ENCODE peak calls at places on chromosome 18, in eight cellular contexts. H is neural progenitor cell, F is brain microvascular endothelial cell, E is body of pancreas, V is HL-60, I is kidney, G is GM12878, A is colonic mucosa. B is an unnamed sample.

GRCh38 chr18:27713727-27714080 is 463.2 kb downstream of the CDH2 start:
- DNase-seq in G (no peak), V (no peak), A (no peak), E (no peak), F (peak), H (peak), I (no peak), B (peak)

GRCh38 chr18:11034816-11035215 is 114.6 kb downstream of the PIEZO2 start:
- DNase-seq in I (no peak), F (no peak), V (no peak), A (no peak), G (no peak), E (no peak), H (no peak), B (peak)

GRCh38 chr18:42268186-42268725 is 313.2 kb downstream of the PIK3C3 start:
- DNase-seq in F (no peak), G (no peak), I (no peak), A (no peak), E (no peak), V (no peak), H (no peak), B (no peak)

GRCh38 chr18:28584726-28585125 is 407.8 kb upstream of the CDH2 start:
- DNase-seq in I (no peak), V (no peak), A (no peak), F (peak), H (peak), E (no peak), G (no peak), B (no peak)

GRCh38 chr18:7902399-7902839 is 335.3 kb downstream of the PTPRM start:
- DNase-seq in F (peak), A (peak), E (peak), I (no peak), V (no peak), G (no peak), H (no peak), B (peak)

GRCh38 chr18:2853173-2853925 is 6.5 kb downstream of the EMILIN2 start:
- DNase-seq in G (no peak), E (no peak), F (no peak), A (no peak), H (no peak), I (no peak), V (no peak), B (no peak)

GRCh38 chr18:23949863-23950262 is 64.7 kb upstream of the TTC39C start:
- DNase-seq in V (no peak), I (no peak), F (no peak), A (no peak), H (no peak), E (no peak), G (no peak), B (no peak)

GRCh38 chr18:48940854-48941531 is 9.8 kb downstream of the SMAD7 start:
- DNase-seq in F (no peak), I (no peak), A (no peak), E (no peak), H (no peak), G (peak), V (peak), B (peak)

GRCh38 chr18:67432806-67433205 is 83.7 kb downstream of the DSEL start:
- DNase-seq in I (no peak), G (no peak), E (no peak), A (no peak), F (peak), H (no peak), V (no peak), B (peak)

GRCh38 chr18:38009335-38009734 is 443.7 kb upstream of the CELF4 start:
- DNase-seq in F (no peak), A (no peak), V (no peak), E (no peak), I (no peak), G (no peak), H (no peak), B (no peak)

GRCh38 chr18:54702687-54703086 is 111.6 kb downstream of the DYNAP start:
- DNase-seq in A (no peak), H (no peak), E (no peak), F (no peak), I (no peak), V (no peak), G (no peak), B (no peak)

GRCh38 chr18:55186588-55186987 is 227.3 kb upstream of the CCDC68 start:
- DNase-seq in E (no peak), F (no peak), V (no peak), I (no peak), G (no peak), H (no peak), A (no peak), B (no peak)

GRCh38 chr18:1499265-1499664 is 594.6 kb downstream of the ADCYAP1 start:
- DNase-seq in G (no peak), H (no peak), V (no peak), I (no peak), E (no peak), F (no peak), A (no peak), B (no peak)
- TF ChIP-seq CTCF in G (no peak), H (peak), V (no peak), I (no peak), E (peak), F (no peak), A (no peak), B (no peak)

GRCh38 chr18:50880108-50880465 is 1.2 kb downstream of the ME2 start:
- DNase-seq in A (no peak), F (no peak), H (peak), V (peak), I (no peak), G (no peak), E (no peak), B (peak)
- H3K4me3 ChIP-seq in A (peak), F (peak), H (peak), V (peak), I (peak), G (peak), E (no peak), B (peak)

DNA sequence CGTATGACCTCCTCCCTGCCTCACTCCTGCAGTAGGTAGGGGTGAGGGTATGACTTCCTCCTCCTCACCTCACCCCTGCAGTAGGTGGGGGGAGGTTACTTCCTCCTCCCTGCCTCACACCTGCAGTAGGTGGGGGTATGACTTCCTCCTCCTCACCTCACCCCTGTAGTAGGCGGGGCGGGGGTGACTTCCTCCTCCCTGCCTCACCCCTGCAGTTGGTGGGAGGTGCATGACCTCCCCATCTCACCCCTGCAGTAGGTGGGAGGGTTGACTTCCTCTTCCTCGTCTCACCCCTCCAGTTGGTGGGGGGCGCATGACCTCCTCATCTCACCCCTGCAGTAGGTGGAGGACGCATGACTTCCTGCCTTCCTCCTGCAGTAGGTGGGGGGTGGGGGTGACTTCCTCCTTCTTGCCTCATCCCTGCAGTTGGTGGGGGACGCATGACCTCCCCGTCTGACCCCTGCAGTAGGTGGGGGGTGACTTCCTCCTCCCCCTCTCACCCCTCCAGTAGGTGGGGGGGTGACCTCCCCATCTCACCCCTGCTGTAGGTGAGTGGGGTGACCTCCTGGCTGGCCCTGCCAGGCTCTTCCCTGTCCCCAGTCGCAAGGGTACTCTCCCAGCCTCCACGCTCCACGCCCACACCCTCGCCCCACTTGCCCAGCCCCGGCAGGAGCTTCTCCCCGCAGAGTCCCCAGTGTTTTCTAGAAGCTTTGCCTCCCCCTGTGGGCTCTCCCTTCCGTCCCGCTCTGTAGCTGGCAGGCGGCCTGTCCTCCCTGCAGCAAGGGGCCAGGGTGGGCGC is 39.3 kb downstream of the TSHZ1 start:
- DNase-seq in G (no peak), E (no peak), I (no peak), V (peak), A (no peak), F (no peak), H (no peak), B (no peak)
- H3K27ac ChIP-seq in G (no peak), E (no peak), I (no peak), V (no peak), A (no peak), F (no peak), H (no peak), B (no peak)

DNA sequence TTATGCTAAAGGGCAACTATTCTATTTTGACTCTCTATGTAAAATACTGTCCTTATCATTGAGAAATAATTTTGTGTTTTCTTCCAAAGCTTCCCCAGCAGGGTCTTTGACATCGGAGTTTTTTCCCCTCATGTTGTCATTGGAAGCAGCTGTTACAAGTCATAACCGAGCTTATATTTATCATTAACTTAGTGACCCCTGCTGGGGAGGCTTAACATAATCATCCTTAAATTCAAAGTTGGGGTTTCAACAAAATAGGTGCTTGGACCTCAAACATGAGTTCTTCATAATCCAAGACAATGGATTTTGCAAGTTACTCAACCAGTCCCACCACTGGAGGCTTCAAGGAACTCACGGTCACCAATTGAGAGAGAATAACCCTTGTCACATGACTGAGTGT is 330.9 kb downstream of the DCC start:
- DNase-seq in E (peak), H (no peak), A (no peak), I (no peak), G (no peak), V (peak), F (peak), B (peak)
- TF ChIP-seq CTCF in E (peak), H (peak), A (no peak), I (no peak), G (peak), V (no peak), F (peak), B (no peak)

GRCh38 chr18:31041346-31042067 is 1.0 kb downstream of the DSC3 start:
- DNase-seq in G (no peak), E (peak), I (peak), H (peak), V (no peak), F (no peak), A (peak), B (peak)
- H3K4me3 ChIP-seq in G (no peak), E (no peak), I (no peak), H (peak), V (no peak), F (peak), A (no peak), B (no peak)

GRCh38 chr18:58345875-58346274 is 283.0 kb downstream of the ALPK2 start:
- DNase-seq in A (no peak), H (peak), V (no peak), I (no peak), G (no peak), F (no peak), E (no peak), B (no peak)

GRCh38 chr18:58345064-58345463 is 283.8 kb downstream of the ALPK2 start:
- DNase-seq in G (no peak), E (no peak), H (peak), F (no peak), I (no peak), A (no peak), V (no peak), B (no peak)

GRCh38 chr18:58341913-58342312 is 287.0 kb downstream of the ALPK2 start:
- DNase-seq in F (no peak), I (no peak), H (no peak), G (no peak), E (no peak), A (no peak), V (no peak), B (no peak)

GRCh38 chr18:58347135-58347534 is 281.8 kb downstream of the ALPK2 start:
- DNase-seq in I (no peak), V (no peak), G (no peak), E (no peak), H (no peak), A (no peak), F (no peak), B (no peak)

GRCh38 chr18:58344080-58344670 is 284.7 kb downstream of the ALPK2 start:
- DNase-seq in A (no peak), E (no peak), F (no peak), H (no peak), I (no peak), G (no peak), V (no peak), B (no peak)
- H3K27ac ChIP-seq in A (no peak), E (no peak), F (no peak), H (peak), I (no peak), G (no peak), V (no peak), B (no peak)

GRCh38 chr18:31553800-31554199 is 37.9 kb upstream of the TTR start:
- DNase-seq in I (no peak), V (no peak), E (no peak), A (no peak), F (no peak), H (no peak), G (no peak), B (peak)
- TF ChIP-seq CTCF in I (no peak), V (no peak), E (no peak), A (no peak), F (peak), H (peak), G (no peak), B (peak)